ENCODE peak calls at places on chromosomes 7 and 10, in four cellular contexts. One of them, this sample, is unnamed.

GRCh38 chr7:24402655-24403054 is 118.7 kb downstream of the NPY start:
- DNase-seq in endodermal cell: no peak
- DNase-seq in NCI-H446: no peak
- DNase-seq in brain microvascular endothelial cell: no peak
- DNase-seq in this sample: no peak

GRCh38 chr10:58157076-58157766 is 110.5 kb downstream of the IPMK start:
- DNase-seq in NCI-H446: no peak
- DNase-seq in brain microvascular endothelial cell: peak
- DNase-seq in endodermal cell: no peak
- DNase-seq in this sample: no peak

GRCh38 chr7:37916673-37917660 is at the start of gene SFRP4:
- DNase-seq in endodermal cell: peak
- DNase-seq in brain microvascular endothelial cell: peak
- DNase-seq in NCI-H446: peak
- DNase-seq in this sample: peak

GRCh38 chr7:152366662-152367061 is 69.1 kb downstream of the KMT2C start:
- DNase-seq in NCI-H446: no peak
- DNase-seq in brain microvascular endothelial cell: no peak
- DNase-seq in endodermal cell: no peak
- DNase-seq in this sample: no peak

GRCh38 chr7:55130554-55131198 is 111.9 kb downstream of the EGFR start:
- DNase-seq in NCI-H446: no peak
- DNase-seq in brain microvascular endothelial cell: peak
- DNase-seq in endodermal cell: no peak
- DNase-seq in this sample: no peak

GRCh38 chr10:124696446-124697392 is 47.5 kb downstream of the FAM53B start:
- DNase-seq in endodermal cell: no peak
- DNase-seq in NCI-H446: no peak
- DNase-seq in brain microvascular endothelial cell: no peak
- DNase-seq in this sample: no peak

GRCh38 chr7:55234408-55234807 is 130.7 kb upstream of the LANCL2 start:
- DNase-seq in endodermal cell: no peak
- DNase-seq in NCI-H446: no peak
- DNase-seq in brain microvascular endothelial cell: no peak
- DNase-seq in this sample: no peak

GRCh38 chr10:15325243-15326002 is 45.7 kb downstream of the FAM171A1 start:
- DNase-seq in NCI-H446: no peak
- DNase-seq in brain microvascular endothelial cell: peak
- DNase-seq in endodermal cell: no peak
- DNase-seq in this sample: no peak

GRCh38 chr7:92268921-92269320 is 23.1 kb downstream of the ANKIB1 start:
- DNase-seq in endodermal cell: no peak
- DNase-seq in brain microvascular endothelial cell: no peak
- DNase-seq in NCI-H446: no peak
- DNase-seq in this sample: no peak

GRCh38 chr7:12162420-12163113 is 48.5 kb upstream of the TMEM106B start:
- DNase-seq in brain microvascular endothelial cell: peak
- DNase-seq in endodermal cell: no peak
- DNase-seq in NCI-H446: no peak
- DNase-seq in this sample: peak

GRCh38 chr10:28954211-28954610 is 276.9 kb downstream of the BAMBI start:
- DNase-seq in endodermal cell: no peak
- DNase-seq in brain microvascular endothelial cell: no peak
- DNase-seq in NCI-H446: no peak
- DNase-seq in this sample: no peak

GRCh38 chr7:150612925-150613324 is 19.3 kb downstream of the GIMAP6 start:
- DNase-seq in endodermal cell: no peak
- DNase-seq in brain microvascular endothelial cell: no peak
- DNase-seq in NCI-H446: no peak
- DNase-seq in this sample: no peak

GRCh38 chr10:17220652-17221100 is 7.4 kb upstream of the VIM start:
- DNase-seq in endodermal cell: no peak
- DNase-seq in NCI-H446: no peak
- DNase-seq in brain microvascular endothelial cell: no peak
- DNase-seq in this sample: no peak

GRCh38 chr10:70551971-70552422 is 50.5 kb downstream of the PRF1 start:
- DNase-seq in NCI-H446: no peak
- DNase-seq in endodermal cell: no peak
- DNase-seq in brain microvascular endothelial cell: peak
- DNase-seq in this sample: peak

GRCh38 chr7:134886353-134887057 is 99.8 kb upstream of the AGBL3 start:
- DNase-seq in endodermal cell: no peak
- DNase-seq in NCI-H446: no peak
- DNase-seq in brain microvascular endothelial cell: peak
- DNase-seq in this sample: peak

GRCh38 chr7:29309041-29309860 is 114.7 kb downstream of the CHN2 start:
- DNase-seq in endodermal cell: no peak
- DNase-seq in brain microvascular endothelial cell: no peak
- DNase-seq in NCI-H446: no peak
- DNase-seq in this sample: peak

GRCh38 chr10:3527144-3527543 is 257.9 kb downstream of the KLF6 start:
- DNase-seq in brain microvascular endothelial cell: no peak
- DNase-seq in endodermal cell: no peak
- DNase-seq in NCI-H446: no peak
- DNase-seq in this sample: no peak

GRCh38 chr10:76649723-76650127 is 987.9 kb downstream of the KCNMA1 start:
- DNase-seq in brain microvascular endothelial cell: peak
- DNase-seq in endodermal cell: no peak
- DNase-seq in NCI-H446: no peak
- DNase-seq in this sample: no peak

GRCh38 chr10:102714621-102715455 is at the start of gene SFXN2:
- DNase-seq in NCI-H446: no peak
- DNase-seq in endodermal cell: peak
- DNase-seq in brain microvascular endothelial cell: no peak
- DNase-seq in this sample: no peak

GRCh38 chr7:111312966-111313365 is 222.0 kb downstream of the LRRN3 start:
- DNase-seq in endodermal cell: peak
- DNase-seq in NCI-H446: no peak
- DNase-seq in brain microvascular endothelial cell: peak
- DNase-seq in this sample: no peak

GRCh38 chr7:43117025-43117424 is 4.6 kb downstream of the HECW1 start:
- DNase-seq in NCI-H446: no peak
- DNase-seq in endodermal cell: no peak
- DNase-seq in brain microvascular endothelial cell: no peak
- DNase-seq in this sample: no peak

GRCh38 chr10:118698421-118698820 is 56.3 kb downstream of the CACUL1 start:
- DNase-seq in NCI-H446: no peak
- DNase-seq in endodermal cell: peak
- DNase-seq in brain microvascular endothelial cell: peak
- DNase-seq in this sample: no peak

GRCh38 chr10:8416192-8416701 is 361.8 kb downstream of the GATA3 start:
- DNase-seq in endodermal cell: no peak
- DNase-seq in brain microvascular endothelial cell: no peak
- DNase-seq in NCI-H446: no peak
- DNase-seq in this sample: peak

GRCh38 chr10:8088504-8088903 is 34.0 kb downstream of the GATA3 start:
- DNase-seq in NCI-H446: no peak
- DNase-seq in brain microvascular endothelial cell: no peak
- DNase-seq in endodermal cell: no peak
- DNase-seq in this sample: no peak

GRCh38 chr10:95866448-95866842 is 41.3 kb upstream of the CC2D2B start:
- DNase-seq in NCI-H446: no peak
- DNase-seq in endodermal cell: no peak
- DNase-seq in brain microvascular endothelial cell: no peak
- DNase-seq in this sample: no peak

GRCh38 chr10:119370046-119370770 is 162.8 kb downstream of the GRK5 start:
- DNase-seq in brain microvascular endothelial cell: peak
- DNase-seq in endodermal cell: no peak
- DNase-seq in NCI-H446: no peak
- DNase-seq in this sample: no peak

GRCh38 chr7:92547579-92547978 is 19.0 kb downstream of the RBM48 start:
- DNase-seq in NCI-H446: no peak
- DNase-seq in brain microvascular endothelial cell: no peak
- DNase-seq in endodermal cell: no peak
- DNase-seq in this sample: no peak

GRCh38 chr10:125985557-125986246 is 89.3 kb downstream of the FANK1 start:
- DNase-seq in NCI-H446: no peak
- DNase-seq in endodermal cell: no peak
- DNase-seq in brain microvascular endothelial cell: no peak
- DNase-seq in this sample: no peak

GRCh38 chr7:116930156-116930913 is 23.0 kb upstream of the ST7 start:
- DNase-seq in endodermal cell: peak
- DNase-seq in NCI-H446: peak
- DNase-seq in brain microvascular endothelial cell: peak
- DNase-seq in this sample: peak

GRCh38 chr10:78443900-78444571 is 410.4 kb downstream of the RPS24 start:
- DNase-seq in brain microvascular endothelial cell: no peak
- DNase-seq in NCI-H446: no peak
- DNase-seq in endodermal cell: no peak
- DNase-seq in this sample: no peak